ENCODE peak calls at places on chromosomes 7 and 10, in six cellular contexts. H is aorta; X is cardiac fibroblast; E is stimulated activated CD8-positive, alpha-beta memory T cell treated with anti-CD3 and anti-CD28 coated beads, Interleukin-2, amount 100 ng/mL, for 1 hour; N is mucosa of gallbladder; D is GM04503. S is an unnamed sample.

GRCh38 chr10:43045631-43046287 is 31.1 kb upstream of the RET start:
- DNase-seq in H (peak; percentile 24), N (no peak), D (no peak), X (no peak), E (no peak), S (no peak)

GRCh38 chr7:130894146-130895005 is 160.4 kb upstream of the KLF14 start:
- DNase-seq in H (peak; percentile 66), X (peak; percentile 61), N (no peak), E (no peak), D (no peak), S (no peak)

GRCh38 chr7:127486654-127487053 is 94.1 kb upstream of the ZNF800 start:
- DNase-seq in E (no peak), H (no peak), N (no peak), X (no peak), D (no peak), S (no peak)

GRCh38 chr7:2309889-2310331 is 4.3 kb downstream of the SNX8 start:
- DNase-seq in H (no peak), D (peak; percentile 55), N (no peak), E (no peak), X (peak; percentile 85), S (no peak)

GRCh38 chr7:5426226-5426475 is 2.5 kb upstream of the TNRC18 start:
- DNase-seq in H (no peak), E (no peak), X (no peak), N (no peak), D (no peak), S (no peak)

GRCh38 chr10:60955957-60956425 is 12.0 kb upstream of the RHOBTB1 start:
- DNase-seq in H (no peak), E (no peak), D (no peak), N (no peak), X (peak; percentile 41), S (no peak)

GRCh38 chr10:132357286-132358058 is 25.5 kb downstream of the LRRC27 start:
- DNase-seq in E (no peak), N (no peak), X (no peak), H (peak; percentile 28), D (no peak), S (no peak)

GRCh38 chr10:92081641-92082040 is 158.1 kb downstream of the BTAF1 start:
- DNase-seq in H (no peak), D (no peak), E (no peak), X (no peak), N (no peak), S (no peak)

GRCh38 chr7:6551016-6551511 is at the start of gene GRID2IP:
- DNase-seq in N (no peak), H (no peak), E (no peak), D (no peak), X (no peak), S (no peak)

GRCh38 chr10:95604630-95605029 is 43.5 kb upstream of the SORBS1 start:
- DNase-seq in D (no peak), N (no peak), H (no peak), E (no peak), X (no peak), S (no peak)

GRCh38 chr7:74499835-74500388 is 46.2 kb downstream of the GTF2IRD1 start:
- DNase-seq in N (no peak), H (no peak), X (no peak), E (no peak), D (no peak), S (no peak)

GRCh38 chr7:29270979-29271658 is 76.5 kb downstream of the CHN2 start:
- DNase-seq in X (peak; percentile 40), N (no peak), E (no peak), H (no peak), D (no peak), S (peak; percentile 30)

GRCh38 chr10:101932182-101932581 is 88.6 kb upstream of the KCNIP2 start:
- DNase-seq in H (no peak), E (no peak), N (no peak), X (no peak), D (no peak), S (no peak)

GRCh38 chr10:52226448-52226847 is 87.6 kb upstream of the DKK1 start:
- DNase-seq in E (no peak), X (peak; percentile 42), D (peak; percentile 27), H (no peak), N (no peak), S (no peak)

GRCh38 chr7:89332026-89332425 is 536.5 kb upstream of the TEX47 start:
- DNase-seq in X (no peak), N (no peak), H (no peak), E (no peak), D (peak; percentile 1), S (no peak)

GRCh38 chr7:26850193-26850651 is 14.2 kb downstream of the SKAP2 start:
- DNase-seq in D (no peak), E (no peak), X (no peak), N (no peak), H (no peak), S (no peak)

GRCh38 chr7:36391436-36392198 is 2.0 kb downstream of the ANLN start:
- DNase-seq in D (no peak), X (peak; percentile 12), N (no peak), H (no peak), E (no peak), S (peak; percentile 37)

GRCh38 chr7:460374-461117 is 59.1 kb downstream of the PDGFA start:
- DNase-seq in X (peak; percentile 71), D (no peak), N (no peak), H (peak; percentile 69), E (no peak), S (no peak)

GRCh38 chr10:133257489-133258065 is 19.1 kb downstream of the ADAM8 start:
- DNase-seq in N (peak; percentile 64), D (no peak), H (peak; percentile 87), X (peak; percentile 53), E (no peak), S (peak; percentile 53)

GRCh38 chr7:111587715-111588433 is 25.6 kb upstream of the IMMP2L start:
- DNase-seq in X (no peak), H (no peak), D (no peak), E (no peak), N (no peak), S (no peak)

GRCh38 chr10:52706347-52707070 is 66.1 kb downstream of the MBL2 start:
- DNase-seq in E (no peak), D (peak; percentile 54), X (no peak), N (no peak), H (no peak), S (no peak)

GRCh38 chr7:135204271-135204872 is 7.0 kb downstream of the WDR91 start:
- DNase-seq in X (peak; percentile 75), D (no peak), E (no peak), N (no peak), H (peak; percentile 67), S (no peak)